ENCODE peak calls at places on chromosome 14, in six cellular contexts. U is GM12864, Z is IMR-90, M is lung, T is osteoblast, P is astrocyte of the spinal cord. L is an unnamed sample.

GRCh38 chr14:104100171-104101085 is 14.9 kb downstream of the ASPG start:
- DNase-seq in U (no peak), Z (no peak), M (no peak), T (peak; percentile 76), P (no peak), L (no peak)

GRCh38 chr14:103334644-103335603 is 887 bp downstream of the EIF5 start:
- DNase-seq in U (no peak), Z (peak; percentile 79), M (peak; percentile 76), T (peak; percentile 98), P (peak; percentile 80), L (peak; percentile 66)

GRCh38 chr14:20799955-20800544 is 2.6 kb downstream of the RNASE1 start:
- DNase-seq in U (no peak), Z (no peak), M (peak; percentile 78), T (no peak), P (no peak), L (no peak)

GRCh38 chr14:73752297-73752992 is 38.3 kb upstream of the PNMA1 start:
- DNase-seq in U (no peak), Z (peak; percentile 45), M (no peak), T (peak; percentile 91), P (peak; percentile 92), L (peak; percentile 73)

GRCh38 chr14:71751264-71751663 is 181.0 kb upstream of the RGS6 start:
- DNase-seq in U (no peak), Z (peak; percentile 53), M (no peak), T (no peak), P (no peak), L (no peak)

GRCh38 chr14:56322531-56322930 is 204.3 kb downstream of the PELI2 start:
- DNase-seq in U (no peak), Z (peak; percentile 17), M (no peak), T (no peak), P (no peak), L (no peak)

GRCh38 chr14:28754209-28754985 is 12.2 kb upstream of the FOXG1 start:
- DNase-seq in U (peak; percentile 12), Z (peak; percentile 48), M (no peak), T (no peak), P (peak; percentile 61), L (peak; percentile 71)

GRCh38 chr14:59183150-59183549 is 5.3 kb upstream of the DAAM1 start:
- DNase-seq in U (no peak), Z (no peak), M (no peak), T (no peak), P (no peak), L (no peak)

GRCh38 chr14:49106721-49107689 is 479.2 kb downstream of the RPS29 start:
- DNase-seq in U (no peak), Z (peak; percentile 47), M (no peak), T (no peak), P (no peak), L (no peak)

GRCh38 chr14:45103806-45104205 is 19.9 kb downstream of the PRPF39 start:
- DNase-seq in U (no peak), Z (no peak), M (no peak), T (no peak), P (no peak), L (no peak)

GRCh38 chr14:44820230-44820964 is 141.3 kb downstream of the KLHL28 start:
- DNase-seq in U (no peak), Z (no peak), M (no peak), T (no peak), P (no peak), L (no peak)

GRCh38 chr14:69374235-69374634 is 23.9 kb downstream of the ERH start:
- DNase-seq in U (no peak), Z (no peak), M (no peak), T (no peak), P (no peak), L (no peak)

GRCh38 chr14:74462993-74463392 is 30.1 kb downstream of the NPC2 start:
- DNase-seq in U (no peak), Z (no peak), M (no peak), T (no peak), P (no peak), L (no peak)

GRCh38 chr14:104284107-104284592 is 145.8 kb downstream of the KIF26A start:
- DNase-seq in U (no peak), Z (no peak), M (no peak), T (peak; percentile 81), P (no peak), L (no peak)

GRCh38 chr14:52048641-52049204 is 20.1 kb downstream of the NID2 start:
- DNase-seq in U (no peak), Z (no peak), M (no peak), T (peak; percentile 2), P (peak; percentile 83), L (no peak)

GRCh38 chr14:105377555-105378182 is 20.7 kb upstream of the TEX22 start:
- DNase-seq in U (no peak), Z (no peak), M (no peak), T (no peak), P (no peak), L (no peak)

GRCh38 chr14:24368215-24368561 is 204 bp downstream of the NFATC4 start:
- DNase-seq in U (no peak), Z (no peak), M (no peak), T (peak; percentile 87), P (no peak), L (no peak)

GRCh38 chr14:68544150-68544892 is 248.5 kb downstream of the ZFP36L1 start:
- DNase-seq in U (no peak), Z (peak; percentile 100), M (peak; percentile 54), T (peak; percentile 94), P (peak; percentile 98), L (peak; percentile 99)

GRCh38 chr14:55847766-55848165 is 267.8 kb downstream of the KTN1 start:
- DNase-seq in U (no peak), Z (peak; percentile 72), M (no peak), T (no peak), P (peak; percentile 35), L (peak; percentile 60)

GRCh38 chr14:26130690-26131089 is 467.1 kb downstream of the NOVA1 start:
- DNase-seq in U (no peak), Z (no peak), M (no peak), T (no peak), P (no peak), L (no peak)

GRCh38 chr14:22097072-22097471 is 423.5 kb upstream of the OR4E1 start:
- DNase-seq in U (no peak), Z (no peak), M (no peak), T (no peak), P (no peak), L (no peak)

GRCh38 chr14:22098435-22098834 is 424.8 kb upstream of the OR4E1 start:
- DNase-seq in U (no peak), Z (no peak), M (no peak), T (no peak), P (no peak), L (no peak)

GRCh38 chr14:22096511-22096890 is 422.9 kb upstream of the OR4E1 start:
- DNase-seq in U (no peak), Z (no peak), M (no peak), T (no peak), P (no peak), L (no peak)

GRCh38 chr14:22097606-22098292 is 424.1 kb upstream of the OR4E1 start:
- DNase-seq in U (no peak), Z (no peak), M (no peak), T (no peak), P (no peak), L (no peak)

DNA sequence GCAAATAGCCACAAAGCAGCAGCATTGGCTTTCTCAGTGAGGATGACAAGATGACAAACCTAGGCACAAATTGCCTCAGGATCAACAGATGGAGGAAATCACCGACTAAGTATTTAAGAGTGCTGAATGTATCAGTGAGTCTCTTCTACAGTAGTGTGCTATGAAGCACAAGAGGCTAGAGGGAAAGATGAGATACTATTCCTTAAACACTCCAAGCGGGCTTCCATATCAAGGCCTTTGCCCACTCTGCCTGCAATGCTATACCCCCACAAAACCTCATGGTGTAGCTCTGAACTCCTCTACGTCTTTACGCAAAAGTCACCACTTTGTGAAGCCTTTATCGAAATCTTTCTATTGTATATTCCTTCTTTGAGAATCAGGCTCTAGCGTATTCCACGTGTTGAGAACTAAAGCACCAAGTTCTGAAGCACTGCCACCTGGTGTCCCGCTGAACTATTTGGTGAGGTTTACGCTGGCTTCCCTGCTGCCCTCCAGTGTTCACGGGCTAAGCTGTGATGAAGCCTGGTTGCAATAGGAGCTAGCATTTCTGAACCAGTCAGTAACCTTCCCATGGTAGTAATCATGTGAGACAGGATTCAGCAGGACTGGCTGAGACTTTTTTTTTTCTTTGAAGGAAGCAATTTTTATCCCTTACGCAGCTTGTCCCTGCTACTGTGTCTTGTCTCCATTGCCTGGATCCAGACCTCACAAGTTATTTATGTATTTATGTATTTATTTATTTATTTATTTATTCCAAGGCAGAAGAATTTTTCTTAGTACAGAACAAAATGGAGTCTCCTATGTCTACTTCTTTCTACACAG is 426.5 kb upstream of the OR4E1 start:
- DNase-seq in U (peak; percentile 13), Z (peak; percentile 36), M (peak; percentile 38), T (peak; percentile 72), P (peak; percentile 51), L (peak; percentile 53)
- TF ChIP-seq CTCF in U (peak; percentile 61), Z (peak; percentile 52), M (no peak), T (peak; percentile 57), P (peak; percentile 67), L (peak; percentile 48)

DNA sequence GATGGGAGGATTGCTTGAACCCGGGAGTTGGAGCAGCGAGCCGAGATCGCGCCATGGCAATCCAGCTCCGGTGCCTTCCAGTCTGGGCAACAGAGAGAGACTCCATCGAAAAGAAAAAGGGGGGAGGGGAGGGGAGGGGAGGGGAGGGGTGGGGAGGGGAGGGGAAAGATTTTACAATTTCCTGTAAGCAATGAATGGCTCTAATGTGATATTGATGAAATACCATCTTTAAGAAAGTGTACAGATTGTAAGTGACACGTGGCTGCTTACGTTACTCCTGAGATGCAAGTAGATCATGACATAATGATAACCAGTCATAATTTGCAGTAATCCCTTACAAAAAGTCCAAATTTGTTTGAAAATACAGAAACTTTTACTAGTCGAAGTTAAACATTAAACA is 1.4 kb downstream of the SLC25A21 start:
- DNase-seq in U (no peak), Z (no peak), M (no peak), T (no peak), P (no peak), L (no peak)
- H3K4me3 ChIP-seq in U (no peak overlapping the region), Z (no peak overlapping the region), M (no peak overlapping the region), T (no peak overlapping the region), P (no peak overlapping the region), L (no peak overlapping the region)

DNA sequence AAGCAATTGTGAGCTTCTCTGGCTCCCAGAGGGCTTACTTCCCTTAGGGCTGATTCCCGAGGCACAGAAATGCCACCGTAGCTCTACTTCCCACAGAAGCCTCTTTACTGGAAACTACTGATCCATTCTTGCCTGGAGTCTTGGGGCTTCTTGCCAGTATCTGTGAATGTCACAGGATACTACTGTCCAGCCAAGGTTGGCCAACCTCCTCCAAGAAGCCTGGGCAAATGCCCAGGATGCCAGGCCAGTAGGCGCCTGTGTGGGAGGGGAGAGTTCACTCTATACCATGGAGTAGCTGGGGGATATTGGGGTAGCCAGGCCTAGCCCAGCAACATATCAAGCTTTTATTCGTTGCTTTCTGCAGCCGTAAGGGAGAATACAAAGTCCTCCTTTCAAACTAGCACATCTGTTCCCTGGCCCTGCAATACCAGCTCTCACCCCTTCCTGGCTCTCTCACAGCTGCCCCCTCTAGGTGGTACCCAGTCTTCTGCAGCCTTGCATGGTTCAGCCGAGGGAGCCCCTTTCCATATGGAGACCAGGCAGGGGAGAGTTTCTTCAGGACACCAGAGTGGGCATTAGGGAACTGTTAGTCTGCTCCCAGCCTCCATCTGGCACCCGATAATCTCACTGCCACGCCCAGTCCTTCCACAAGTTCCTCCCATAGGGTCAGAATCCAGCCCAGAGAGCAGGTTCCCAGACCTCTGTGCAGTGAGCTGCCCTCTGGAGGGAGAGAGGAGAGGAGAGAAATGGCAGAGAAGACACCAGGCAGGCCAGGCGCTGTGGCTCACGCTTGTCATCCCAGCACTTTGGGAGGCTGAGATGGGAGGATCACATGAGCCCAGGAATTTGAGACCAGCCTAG is 24.3 kb upstream of the PLEK2 start:
- DNase-seq in U (no peak), Z (no peak), M (no peak), T (no peak), P (no peak), L (no peak)
- TF ChIP-seq CTCF in U (peak; percentile 6), Z (no peak), M (no peak), T (no peak), P (no peak), L (no peak)

GRCh38 chr14:89454971-89455370 is 37.9 kb upstream of the FOXN3 start:
- DNase-seq in U (no peak), Z (no peak), M (no peak), T (no peak), P (no peak), L (no peak)
- H3K4me3 ChIP-seq in U (no peak overlapping the region), Z (no peak overlapping the region), M (no peak overlapping the region), T (no peak overlapping the region), P (no peak overlapping the region), L (no peak overlapping the region)

L was measured in fibroblast of pulmonary artery.